ENCODE peak calls at places on chromosomes 11 and 22, in five cellular contexts. N is A549, X is H1, L is K562, V is HepG2. F is an unnamed sample.

GRCh38 chr11:72023335-72023734 is 24.6 kb downstream of the IL18BP start:
- DNase-seq in N (no peak), X (no peak), L (no peak), V (no peak), F (no peak)

GRCh38 chr22:29861672-29862297 is 21.2 kb upstream of the MTMR3 start:
- DNase-seq in N (no peak), X (no peak), L (no peak), V (no peak), F (no peak)

GRCh38 chr11:72179804-72180396 is 12.0 kb upstream of the FOLR1 start:
- DNase-seq in N (no peak), X (no peak), L (no peak), V (no peak), F (no peak)

GRCh38 chr22:40238425-40239344 is 61.0 kb downstream of the TNRC6B start:
- DNase-seq in N (peak; percentile 59), X (no peak), L (no peak), V (no peak), F (no peak)

GRCh38 chr22:44396727-44397722 is 84.3 kb upstream of the SHISAL1 start:
- DNase-seq in N (no peak), X (no peak), L (no peak), V (no peak), F (no peak)

GRCh38 chr22:26169312-26170111 is at the start of gene SEZ6L:
- DNase-seq in N (no peak), X (no peak), L (no peak), V (no peak), F (peak; percentile 58)

GRCh38 chr11:112961751-112962747 is 829 bp downstream of the NCAM1 start:
- DNase-seq in N (no peak), X (no peak), L (no peak), V (no peak), F (peak; percentile 31)

GRCh38 chr11:15815246-15816209 is 540.8 kb downstream of the SOX6 start:
- DNase-seq in N (no peak), X (no peak), L (no peak), V (no peak), F (no peak)

GRCh38 chr11:17414317-17414737 is 25.9 kb upstream of the KCNJ11 start:
- DNase-seq in N (no peak), X (no peak), L (no peak), V (no peak), F (no peak)

GRCh38 chr11:68314886-68315580 is 2.6 kb downstream of the LRP5 start:
- DNase-seq in N (peak; percentile 60), X (no peak), L (peak; percentile 51), V (peak; percentile 96), F (no peak)

GRCh38 chr11:120354068-120354467 is 17.9 kb downstream of the ARHGEF12 start:
- DNase-seq in N (no peak), X (no peak), L (no peak), V (no peak), F (no peak)

GRCh38 chr11:64998141-64998540 is 1.4 kb upstream of the BATF2 start:
- DNase-seq in N (peak; percentile 40), X (no peak), L (peak; percentile 68), V (peak; percentile 59), F (no peak)

GRCh38 chr11:61022311-61023085 is 51.0 kb downstream of the CD6 start:
- DNase-seq in N (no peak), X (no peak), L (no peak), V (no peak), F (no peak)

DNA sequence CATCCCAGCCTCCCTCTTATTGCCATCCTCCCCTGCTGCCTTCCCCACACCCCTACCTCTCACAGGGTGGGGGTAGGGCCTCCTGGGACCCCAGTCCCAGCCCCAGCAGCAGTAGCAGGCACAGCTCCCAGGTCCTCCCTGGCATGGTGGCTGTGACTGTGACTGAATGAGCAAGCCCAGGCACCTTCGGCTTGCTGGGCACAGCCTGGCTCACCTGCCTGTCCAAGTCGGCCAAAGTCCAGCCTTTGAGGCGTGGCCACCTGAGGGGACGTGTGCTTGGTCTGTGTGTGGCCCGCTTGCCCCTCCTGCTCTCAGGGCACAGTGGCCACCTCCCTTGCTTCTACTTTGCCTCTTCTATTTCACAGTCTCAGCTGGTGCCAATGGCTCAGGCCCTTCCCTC is at the start of gene TREH:
- DNase-seq in N (no peak), X (no peak), L (no peak), V (peak; percentile 61), F (no peak)
- TF ChIP-seq USF2 in N (no peak), X (no peak), L (no peak), V (no peak), F (no peak)

DNA sequence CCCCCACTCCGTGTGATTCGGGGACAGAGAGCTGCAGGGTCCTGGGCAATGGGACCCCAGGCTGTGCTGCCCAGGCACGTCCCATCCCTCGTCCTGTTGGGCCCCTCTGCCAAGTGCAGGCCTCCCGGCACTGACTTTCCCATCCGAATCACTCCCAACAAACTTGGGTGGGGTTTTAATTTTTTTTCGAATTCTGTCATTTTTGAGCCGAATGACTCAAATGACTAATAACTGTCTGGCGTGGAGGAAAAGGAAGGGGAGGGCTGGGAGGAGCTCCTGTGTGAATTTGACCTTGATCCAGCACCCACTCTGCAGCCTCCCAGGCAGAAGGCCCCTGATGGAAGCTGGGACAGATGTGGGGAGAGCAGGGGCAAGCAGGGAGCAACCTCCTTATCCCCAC is 1173.2 kb downstream of the BRD1 start:
- DNase-seq in N (no peak), X (no peak), L (no peak), V (no peak), F (no peak)
- TF ChIP-seq JUN in N (no peak), X (no peak), L (no peak), V (no peak), F (no peak)

GRCh38 chr11:77109236-77110019 is 6.8 kb downstream of the OMP start:
- DNase-seq in N (no peak), X (no peak), L (no peak), V (no peak), F (no peak)

GRCh38 chr11:77112641-77113381 is 10.2 kb downstream of the OMP start:
- DNase-seq in N (no peak), X (no peak), L (no peak), V (no peak), F (no peak)

GRCh38 chr11:77111946-77112345 is 9.3 kb downstream of the OMP start:
- DNase-seq in N (no peak), X (no peak), L (no peak), V (no peak), F (no peak)

GRCh38 chr11:77110836-77111235 is 8.2 kb downstream of the OMP start:
- DNase-seq in N (no peak), X (no peak), L (no peak), V (no peak), F (no peak)

DNA sequence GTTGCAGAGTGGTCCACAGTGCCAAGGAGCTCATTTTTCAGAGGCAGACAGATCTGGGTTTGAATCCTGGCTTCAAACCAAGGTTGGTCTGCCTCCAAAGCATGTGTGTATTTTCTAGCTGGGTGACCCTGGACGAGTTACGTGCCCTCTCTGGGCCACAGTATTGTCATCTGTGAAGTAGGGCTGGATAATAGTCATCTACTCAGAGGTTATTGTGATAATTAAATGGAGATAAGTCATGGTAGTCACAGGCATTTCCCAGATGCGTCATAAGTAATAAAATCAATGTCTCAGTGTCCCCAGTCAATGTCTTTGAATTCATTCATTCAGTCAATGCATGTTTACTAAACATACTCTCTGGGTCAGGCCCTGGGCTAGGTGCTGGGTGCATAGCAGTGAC is 8.6 kb downstream of the OMP start:
- DNase-seq in N (no peak), X (no peak), L (no peak), V (no peak), F (no peak)
- TF ChIP-seq USF2 in N (no peak), X (no peak), L (no peak), V (no peak), F (no peak)

GRCh38 chr11:657691-658126 is 20.6 kb downstream of the DRD4 start:
- DNase-seq in N (no peak), X (no peak), L (no peak), V (peak; percentile 71), F (no peak)
- TF ChIP-seq JUN in N (no peak), X (no peak), L (no peak), V (no peak), F (no peak)

GRCh38 chr22:35970601-35971417 is 57.8 kb downstream of the RBFOX2 start:
- DNase-seq in N (no peak), X (no peak), L (no peak), V (no peak), F (no peak)

GRCh38 chr22:35967046-35967397 is 61.6 kb downstream of the RBFOX2 start:
- DNase-seq in N (no peak), X (no peak), L (no peak), V (no peak), F (no peak)

GRCh38 chr22:35973388-35973787 is 55.2 kb downstream of the RBFOX2 start:
- DNase-seq in N (no peak), X (no peak), L (no peak), V (no peak), F (no peak)

GRCh38 chr22:35972559-35972958 is 56.1 kb downstream of the RBFOX2 start:
- DNase-seq in N (no peak), X (no peak), L (no peak), V (no peak), F (no peak)

DNA sequence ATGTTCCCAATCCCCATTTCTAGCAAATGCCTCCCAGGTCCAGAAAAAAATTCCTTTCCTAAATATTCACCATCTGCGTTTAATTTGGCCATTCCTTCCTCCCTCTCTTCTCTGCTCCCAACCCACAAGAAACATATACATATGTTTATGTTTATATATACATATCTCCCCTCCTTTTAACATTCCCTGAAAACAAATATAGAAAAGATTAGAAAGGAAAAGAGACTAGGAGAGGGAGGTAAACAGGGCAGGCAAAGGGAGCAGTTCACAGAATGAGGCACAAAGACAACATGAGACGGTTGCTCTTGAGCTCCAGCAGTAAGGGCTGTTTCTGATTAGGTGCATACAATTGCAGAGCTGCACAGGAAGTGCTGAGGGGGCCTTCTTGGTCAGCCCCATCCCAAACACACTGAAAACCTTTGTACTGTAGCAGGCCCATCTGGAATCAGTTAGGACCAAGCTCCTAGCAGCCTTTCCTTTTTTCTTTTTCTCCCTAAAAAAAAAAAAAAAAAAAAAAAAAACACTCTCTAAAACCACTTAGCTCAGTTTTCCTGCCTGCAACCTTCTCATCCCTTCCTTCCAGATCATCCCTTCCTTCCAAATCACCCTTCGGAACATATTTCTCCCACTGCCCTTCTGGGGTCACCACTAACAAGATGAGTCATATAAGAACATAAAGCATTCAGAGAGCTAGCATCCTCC is 57.1 kb downstream of the RBFOX2 start:
- DNase-seq in N (no peak), X (no peak), L (no peak), V (peak; percentile 58), F (no peak)
- TF ChIP-seq USF2 in N (no peak), X (no peak), L (no peak), V (no peak), F (no peak)

GRCh38 chr11:95693298-95693697 is 96.3 kb downstream of the FAM76B start:
- DNase-seq in N (no peak), X (no peak), L (no peak), V (no peak), F (no peak)
- TF ChIP-seq JUN in N (no peak), X (no peak), L (no peak), V (no peak), F (no peak)

F was measured in WTC11.